ENCODE peak calls at places on chromosomes 11 and 22, in four cellular contexts. O is H1, H is HepG2, U is GM12878. N is an unnamed sample.

GRCh38 chr22:43329061-43329460 is 14.1 kb downstream of the SCUBE1 start:
- DNase-seq in H (no peak), O (no peak), U (no peak), N (no peak)

GRCh38 chr22:49561976-49562375 is 265.7 kb downstream of the BRD1 start:
- DNase-seq in O (no peak), U (no peak), H (no peak), N (no peak)

GRCh38 chr11:134997652-134998320 is 585.7 kb upstream of the B3GAT1 start:
- DNase-seq in U (no peak), O (no peak), H (no peak), N (no peak)

GRCh38 chr11:6328321-6328720 is 8.0 kb upstream of the CAVIN3 start:
- DNase-seq in O (no peak), U (no peak), H (no peak), N (no peak)

GRCh38 chr11:76209671-76209955 is 3.3 kb upstream of the WNT11 start:
- DNase-seq in O (no peak), U (no peak), H (no peak), N (no peak)

GRCh38 chr11:2383823-2384722 is 7.0 kb downstream of the CD81 start:
- DNase-seq in U (peak), O (no peak), H (no peak), N (no peak)

GRCh38 chr11:115297330-115297729 is 206.9 kb downstream of the CADM1 start:
- DNase-seq in O (no peak), U (no peak), H (no peak), N (no peak)

GRCh38 chr11:64585150-64585549 is 5.9 kb upstream of the SLC22A12 start:
- DNase-seq in U (no peak), O (no peak), H (no peak), N (no peak)

GRCh38 chr11:64796757-64797541 is 6.1 kb downstream of the MAP4K2 start:
- DNase-seq in U (no peak), O (no peak), H (no peak), N (no peak)

GRCh38 chr22:28909375-28909774 is 26.0 kb downstream of the ZNRF3 start:
- DNase-seq in O (no peak), U (peak), H (no peak), N (no peak)

GRCh38 chr11:128448487-128448886 is 138.9 kb downstream of the ETS1 start:
- DNase-seq in O (peak), H (peak), U (no peak), N (no peak)

GRCh38 chr22:39148024-39148726 is 4.3 kb downstream of the CBX7 start:
- DNase-seq in H (no peak), O (no peak), U (no peak), N (no peak)
- H3K4me3 ChIP-seq in H (no peak), O (no peak), U (peak), N (no peak)

DNA sequence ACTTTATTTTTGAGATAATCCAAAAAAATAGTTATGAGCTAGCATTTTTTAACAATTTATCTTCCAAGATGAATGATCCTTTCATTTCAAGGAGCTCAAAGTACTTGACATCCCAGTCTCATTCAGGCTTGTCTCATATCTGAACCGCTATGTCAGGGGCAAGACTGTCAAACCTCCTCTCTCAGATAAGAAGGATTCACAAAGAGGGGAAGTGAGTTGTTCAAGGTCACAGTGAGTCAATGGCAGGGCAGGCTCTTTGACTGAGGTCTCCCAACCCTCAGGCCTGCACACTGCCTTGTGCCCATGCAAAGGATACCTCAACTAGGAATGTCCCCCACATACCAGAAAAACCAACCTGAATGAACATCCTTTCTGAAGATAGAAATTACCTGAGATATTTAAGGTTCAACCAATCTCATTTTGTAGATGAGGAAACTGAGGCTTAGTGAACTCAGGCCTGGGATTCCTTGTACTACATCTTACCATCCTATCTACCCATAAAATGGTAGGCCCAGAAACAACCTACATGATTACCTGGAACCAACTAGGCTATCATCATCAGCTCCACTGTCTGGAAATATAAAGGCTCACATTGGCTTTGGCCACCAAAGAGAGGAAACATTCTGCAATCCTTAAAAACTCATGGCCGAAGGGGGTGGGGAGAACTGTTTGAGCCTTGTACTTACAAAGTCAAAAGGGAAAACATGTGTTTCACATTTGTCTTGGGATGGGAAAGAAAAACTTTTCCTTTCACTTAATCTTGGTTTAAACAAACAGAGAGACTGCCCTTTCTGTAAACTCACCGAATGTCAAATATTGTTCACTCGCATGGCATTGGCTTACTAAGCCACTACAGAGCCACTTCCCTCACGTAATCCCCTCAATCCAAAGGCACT is 51.1 kb downstream of the LIF start:
- DNase-seq in U (no peak), O (no peak), H (peak), N (no peak)
- H3K9ac ChIP-seq in U (no peak), O (no peak), H (peak), N (no peak)

DNA sequence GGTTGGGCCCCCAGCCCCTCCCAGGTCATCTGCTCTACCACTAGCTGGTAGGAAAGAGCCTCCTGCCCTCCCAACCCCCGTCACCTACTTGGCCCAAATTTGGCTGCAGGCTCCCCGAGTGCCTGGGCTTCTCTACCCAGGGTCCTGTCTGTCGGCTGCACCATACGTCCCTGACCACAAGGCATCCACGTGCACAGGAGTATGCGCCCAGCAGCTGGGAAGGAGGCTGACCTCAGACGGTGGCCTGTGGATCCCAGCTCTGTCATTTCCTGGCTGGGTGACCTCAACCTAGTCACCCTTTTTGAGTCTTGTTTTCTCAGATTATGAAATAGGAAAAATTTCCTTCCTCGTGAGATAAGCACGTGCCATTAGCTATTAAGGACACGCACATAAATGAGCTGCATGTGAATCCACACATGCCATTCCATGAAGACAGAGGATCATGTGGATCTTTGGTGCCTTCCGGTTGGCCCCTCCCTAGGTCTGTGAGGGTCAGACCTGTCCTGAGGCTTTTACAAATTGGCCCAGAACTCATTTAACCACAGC is 13.7 kb downstream of the CYB561A3 start:
- DNase-seq in O (no peak), H (no peak), U (no peak), N (no peak)
- TF ChIP-seq SUZ12 in O (no peak), H (no peak), U (no peak), N (no peak)

GRCh38 chr11:126317681-126318641 is 14.1 kb downstream of the DCPS start:
- DNase-seq in H (no peak), O (no peak), U (no peak), N (no peak)
- H3K4me3 ChIP-seq in H (no peak), O (no peak), U (peak), N (no peak)

GRCh38 chr11:12017865-12018453 is 9.5 kb upstream of the DKK3 start:
- DNase-seq in O (no peak), H (no peak), U (no peak), N (no peak)

GRCh38 chr11:12017243-12017678 is 8.8 kb upstream of the DKK3 start:
- DNase-seq in O (no peak), H (no peak), U (no peak), N (no peak)

GRCh38 chr11:12019337-12019736 is 10.9 kb upstream of the DKK3 start:
- DNase-seq in U (no peak), O (no peak), H (peak), N (no peak)

GRCh38 chr11:12020546-12020945 is 12.1 kb upstream of the DKK3 start:
- DNase-seq in H (no peak), O (no peak), U (no peak), N (no peak)

DNA sequence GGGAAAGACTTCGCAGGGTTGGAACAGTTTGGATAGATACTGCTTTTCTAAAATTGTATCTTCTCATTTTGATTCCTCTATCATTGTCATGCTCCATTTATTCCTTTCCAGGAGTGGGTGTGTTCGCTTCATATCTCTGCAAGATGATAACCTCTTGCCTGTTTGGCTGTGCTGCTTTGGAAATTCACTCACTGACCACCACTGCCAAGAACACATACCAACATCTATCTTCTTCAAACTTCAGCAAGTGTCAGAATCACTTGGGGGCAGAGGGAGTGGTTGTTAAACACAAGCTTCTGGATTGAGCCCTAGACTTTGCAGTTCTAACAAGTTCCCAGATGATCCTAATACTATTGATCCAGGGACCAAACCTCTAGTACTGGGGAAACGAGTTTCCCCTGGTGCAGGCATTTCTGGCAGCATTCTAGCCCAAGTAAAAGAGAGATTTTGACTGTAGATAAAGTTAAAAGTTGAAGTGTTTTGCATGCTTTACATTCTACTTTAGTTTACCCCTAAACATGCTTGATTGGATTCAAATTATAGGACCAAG is 11.5 kb upstream of the DKK3 start:
- DNase-seq in O (no peak), H (no peak), U (no peak), N (no peak)
- H3K9ac ChIP-seq in O (no peak), H (no peak), U (no peak), N (no peak)

GRCh38 chr11:81888391-81888790 is 845.3 kb downstream of the FAM181B start:
- DNase-seq in O (no peak), H (no peak), U (no peak), N (no peak)

GRCh38 chr11:81892770-81893635 is 840.7 kb downstream of the FAM181B start:
- DNase-seq in H (no peak), U (no peak), O (no peak), N (no peak)

GRCh38 chr11:81886406-81887075 is 847.1 kb downstream of the FAM181B start:
- DNase-seq in U (no peak), H (no peak), O (no peak), N (no peak)

GRCh38 chr11:81887671-81888070 is 846.0 kb downstream of the FAM181B start:
- DNase-seq in O (no peak), H (no peak), U (no peak), N (no peak)
- TF ChIP-seq SUZ12 in O (no peak), H (no peak), U (no peak), N (no peak)

GRCh38 chr11:72238040-72238450 is 5.9 kb downstream of the PHOX2A start:
- DNase-seq in O (peak), U (no peak), H (peak), N (peak)
- H3K4me3 ChIP-seq in O (peak), U (no peak), H (no peak), N (no peak)

DNA sequence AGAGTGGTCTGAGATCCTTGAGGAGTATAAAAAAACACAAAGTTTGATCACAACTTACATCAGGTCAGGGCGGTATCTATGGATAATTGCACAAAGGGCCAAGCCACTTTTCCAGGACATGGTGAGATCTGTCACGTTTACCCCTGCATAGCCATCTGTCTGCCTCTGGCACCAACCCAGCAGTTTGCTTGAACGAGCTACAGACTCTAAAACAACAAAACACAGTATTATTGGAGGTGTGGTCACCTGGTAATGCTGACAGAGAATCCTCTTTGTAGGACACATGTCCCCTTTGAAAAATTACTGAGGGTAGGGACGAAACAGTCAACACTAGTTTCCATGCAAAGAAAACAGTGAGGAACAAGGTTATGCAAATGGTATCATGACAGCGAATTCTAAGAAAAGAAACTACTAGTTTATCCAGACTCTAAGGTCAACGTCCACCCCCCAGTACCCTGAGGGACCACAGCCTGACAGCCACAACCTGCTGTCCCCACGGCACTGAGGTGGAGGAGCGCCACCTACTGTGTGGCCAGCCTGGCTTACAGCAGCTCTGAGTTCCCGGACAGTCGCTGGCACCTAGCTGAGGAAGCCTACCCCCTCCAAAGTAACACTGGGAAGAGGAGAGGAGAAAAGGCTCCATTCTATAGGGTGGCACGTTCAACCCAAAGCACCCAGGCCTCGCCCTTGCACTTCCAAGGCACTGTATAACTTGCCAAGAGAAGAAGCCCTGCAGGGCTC is 117.3 kb upstream of the BID start:
- DNase-seq in H (peak), U (no peak), O (no peak), N (no peak)
- H3K9ac ChIP-seq in H (no peak), U (no peak), O (no peak), N (no peak)

GRCh38 chr11:19742595-19743292 is 30.1 kb downstream of the NAV2 start:
- DNase-seq in U (no peak), H (peak), O (peak), N (peak)
- TF ChIP-seq SUZ12 in U (no peak), H (no peak), O (no peak), N (no peak)

DNA sequence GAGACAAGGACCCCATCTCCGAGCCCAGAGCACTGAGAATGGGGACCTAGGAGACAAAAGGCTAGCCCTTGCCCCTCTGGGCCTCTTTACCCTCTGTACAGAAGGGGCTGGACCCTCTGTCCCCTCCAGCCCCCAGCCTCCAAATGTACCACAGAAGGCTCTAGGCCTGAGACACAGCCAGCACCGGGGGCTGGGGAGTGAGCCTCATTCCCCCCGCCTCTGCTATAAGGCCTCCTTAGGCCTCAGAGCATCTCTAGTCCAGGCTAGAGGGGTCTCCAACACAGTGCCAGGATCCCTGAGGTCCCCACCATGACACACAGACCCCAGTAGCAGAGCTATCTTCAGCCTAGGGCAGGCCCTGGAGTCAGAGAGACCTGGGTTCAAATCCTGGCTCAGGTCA is 4.8 kb downstream of the SMTN start:
- DNase-seq in H (no peak), O (no peak), U (no peak), N (no peak)
- H3K4me3 ChIP-seq in H (no peak), O (no peak), U (peak), N (no peak)